ENCODE peak calls at places on chromosomes 3 and 15, in seven cellular contexts. Y is HCT116, I is body of pancreas, J is prostate gland, G is tibial nerve, F is heart left ventricle, N is Peyer's patch. V is an unnamed sample. For H3K9me3, the result is how much of the 10 kb centered on the place peaks cover.

GRCh38 chr3:146589899-146590508 is 15.1 kb downstream of the PLSCR5 start:
- DNase-seq in Y (peak), I (peak), N (no peak), J (peak), G (no peak), F (no peak), V (peak)

GRCh38 chr3:108223928-108224327 is 1.7 kb upstream of the IFT57 start:
- DNase-seq in I (no peak), G (no peak), Y (no peak), F (no peak), N (no peak), J (no peak), V (peak)

GRCh38 chr3:105598047-105598796 is 231.5 kb downstream of the ALCAM start:
- DNase-seq in F (no peak), G (no peak), N (no peak), J (no peak), I (no peak), Y (peak), V (no peak)

GRCh38 chr3:11719406-11720219 is 75.9 kb upstream of the VGLL4 start:
- DNase-seq in Y (peak), N (peak), J (peak), F (peak), G (peak), I (peak), V (peak)

GRCh38 chr15:98444067-98444600 is 204.2 kb upstream of the IGF1R start:
- DNase-seq in J (no peak), I (no peak), Y (no peak), F (no peak), N (no peak), G (no peak), V (no peak)

GRCh38 chr15:38029741-38030140 is 95.3 kb downstream of the TMCO5A start:
- DNase-seq in J (no peak), F (no peak), N (no peak), Y (no peak), G (no peak), I (no peak), V (no peak)

GRCh38 chr3:179088306-179088705 is 16.7 kb upstream of the ZMAT3 start:
- DNase-seq in I (no peak), Y (no peak), J (no peak), N (no peak), F (no peak), G (no peak), V (no peak)

GRCh38 chr3:175260145-175260794 is 401.1 kb downstream of the NAALADL2 start:
- DNase-seq in F (no peak), I (no peak), N (no peak), J (no peak), G (no peak), Y (no peak), V (no peak)

GRCh38 chr15:55774113-55774970 is 31.4 kb upstream of the PRTG start:
- DNase-seq in N (peak), F (no peak), J (no peak), I (peak), Y (peak), G (no peak), V (peak)

GRCh38 chr15:79290642-79291275 is 8.2 kb downstream of the ANKRD34C start:
- DNase-seq in N (no peak), J (no peak), Y (no peak), G (no peak), F (no peak), I (no peak), V (no peak)

GRCh38 chr3:134796313-134797079 is 1.4 kb downstream of the EPHB1 start:
- DNase-seq in G (no peak), F (no peak), Y (no peak), I (no peak), J (no peak), N (no peak), V (peak)

GRCh38 chr3:167887096-167887495 is 151.6 kb downstream of the SERPINI1 start:
- DNase-seq in Y (no peak), J (no peak), I (no peak), G (no peak), N (no peak), F (no peak), V (no peak)

GRCh38 chr15:88604381-88604951 is 16.7 kb upstream of the AEN start:
- DNase-seq in F (no peak), Y (no peak), I (peak), N (no peak), J (no peak), G (no peak), V (peak)

GRCh38 chr15:20348291-20348899 is 193.2 kb downstream of the GOLGA6L6 start:
- DNase-seq in Y (no peak), I (no peak), G (no peak), N (no peak), J (no peak), F (no peak), V (no peak)
- H3K9me3 ChIP-seq in Y (half or more), I (under half), G (under half), N (under half), J (under half), F (under half), V (under half)

DNA sequence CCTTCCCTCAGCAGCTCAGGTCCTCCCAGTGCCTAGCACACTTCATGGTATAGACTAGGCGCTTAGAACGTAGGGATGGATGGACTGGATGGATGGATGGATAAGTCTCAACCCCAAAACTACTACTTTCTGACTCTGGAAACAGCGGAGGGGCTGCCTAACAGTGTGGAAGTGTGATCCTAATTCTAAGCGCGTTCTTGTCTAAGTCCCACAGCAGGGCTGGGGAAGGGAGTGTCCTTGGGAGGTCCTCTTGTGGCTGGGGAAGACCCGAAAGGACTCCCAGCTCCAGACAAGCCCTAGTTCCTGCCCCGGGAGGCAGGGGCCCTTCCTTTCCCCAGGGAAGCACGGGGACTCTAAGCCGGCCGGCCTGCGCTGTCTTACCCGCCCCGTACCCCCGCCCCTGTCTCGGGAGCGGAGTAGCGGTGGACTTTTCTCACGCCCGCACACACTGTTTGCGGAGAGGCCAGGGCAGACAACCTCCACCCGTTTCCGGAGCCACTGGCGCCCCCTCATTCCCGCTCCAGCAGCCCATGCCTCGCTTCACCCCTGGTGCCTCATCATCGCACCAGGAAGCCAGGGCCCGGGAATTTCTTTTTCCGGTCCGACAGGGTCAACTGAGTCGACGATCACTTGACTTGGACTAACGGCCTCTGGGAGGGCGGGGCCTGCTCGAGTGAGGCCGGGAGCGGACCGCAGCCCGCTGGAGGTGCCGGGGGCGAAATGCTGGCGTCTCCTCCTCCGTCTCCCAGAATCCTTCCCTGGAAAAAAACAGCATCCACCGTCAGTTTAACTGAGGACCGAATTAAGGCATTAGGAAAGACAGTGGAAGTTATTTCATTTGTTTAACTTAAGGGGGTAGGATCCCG is 133.3 kb downstream of the TBC1D2B start:
- DNase-seq in G (peak), J (peak), I (peak), N (peak), F (peak), Y (peak), V (peak)
- TF ChIP-seq POLR2A in G (no peak), J (no peak), I (peak), N (no peak), F (no peak), Y (no peak), V (no peak)

DNA sequence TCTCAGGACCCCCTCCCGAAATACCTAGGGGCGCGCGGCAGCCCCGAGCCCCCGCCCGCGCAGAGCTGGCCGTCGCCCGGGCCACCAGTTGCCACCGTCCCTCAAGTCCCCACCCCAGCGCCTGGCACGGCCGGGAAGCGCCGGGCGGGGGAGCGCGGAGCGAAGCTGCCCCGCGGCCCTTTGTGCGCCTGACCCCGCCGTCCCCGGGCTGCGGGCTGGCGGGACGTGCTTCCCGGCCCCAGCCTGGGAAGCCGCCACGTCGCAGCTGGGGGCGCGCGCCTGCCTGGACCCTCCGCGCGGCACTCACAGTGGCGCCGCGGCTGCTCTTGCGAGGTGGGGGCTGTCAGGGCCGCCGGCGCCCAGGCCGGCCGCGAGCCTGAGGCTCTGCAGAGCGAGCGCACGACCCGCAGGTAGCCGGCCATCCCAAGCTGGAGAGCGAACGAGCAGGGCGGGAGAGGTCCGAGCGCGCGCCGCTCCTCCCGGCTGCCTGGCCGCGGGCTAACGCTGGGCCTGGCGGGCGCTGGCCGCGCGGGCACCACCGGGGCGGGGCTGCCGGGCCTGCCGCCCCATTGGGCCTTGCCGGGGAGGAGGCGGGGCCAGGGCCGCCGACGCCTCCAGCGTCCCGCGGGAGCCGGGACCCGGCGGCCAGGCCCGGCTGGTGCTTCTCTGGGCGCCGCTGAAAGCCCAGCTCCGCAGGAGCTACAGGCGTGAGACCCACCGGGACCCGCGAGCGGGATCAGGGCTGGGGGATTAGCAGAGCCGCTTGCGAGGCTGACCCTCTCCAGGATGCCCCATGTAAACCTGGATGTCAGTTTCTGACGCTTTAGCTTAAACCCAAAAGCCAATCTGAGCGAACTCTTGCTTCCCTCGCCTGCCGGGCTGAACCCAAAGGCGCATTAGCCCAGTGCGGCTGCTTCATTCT is at the start of gene IDH2:
- DNase-seq in Y (peak), I (peak), F (peak), G (peak), N (peak), J (peak), V (peak)
- TF ChIP-seq CTCF in Y (no peak), I (peak), F (no peak), G (no peak), N (no peak), J (peak), V (no peak)

DNA sequence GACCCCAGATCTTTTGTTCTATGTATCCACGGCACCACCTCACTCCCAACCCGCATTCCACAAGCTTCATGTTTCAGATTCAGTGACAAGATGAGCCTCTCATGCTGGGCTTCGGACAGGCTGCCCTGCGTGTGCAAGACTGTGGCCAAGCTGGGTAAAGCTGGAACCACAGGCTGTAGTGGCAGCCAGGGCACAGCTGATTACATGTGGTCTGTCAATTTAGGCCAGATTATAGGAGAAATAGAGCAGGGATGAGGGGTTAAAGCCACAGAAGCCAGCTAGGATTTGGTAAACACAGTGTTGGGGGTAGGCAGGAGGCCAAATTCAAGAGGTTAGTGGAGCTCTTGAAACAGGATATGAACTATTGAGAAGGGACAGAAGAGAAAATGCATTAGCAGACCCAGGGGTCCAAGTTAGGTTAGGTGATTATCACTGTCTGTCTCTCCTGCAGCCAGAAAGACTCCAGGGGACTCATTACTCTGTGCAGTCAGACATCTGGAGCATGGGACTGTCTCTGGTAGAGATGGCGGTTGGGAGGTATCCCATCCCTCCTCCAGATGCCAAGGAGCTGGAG is 12.9 kb downstream of the SNAPC5 start:
- DNase-seq in N (no peak), Y (no peak), I (no peak), F (no peak), G (no peak), J (no peak), V (no peak)
- H3K9me3 ChIP-seq in N (under half), Y (under half), I (under half), F (under half), G (under half), J (under half), V (under half)

DNA sequence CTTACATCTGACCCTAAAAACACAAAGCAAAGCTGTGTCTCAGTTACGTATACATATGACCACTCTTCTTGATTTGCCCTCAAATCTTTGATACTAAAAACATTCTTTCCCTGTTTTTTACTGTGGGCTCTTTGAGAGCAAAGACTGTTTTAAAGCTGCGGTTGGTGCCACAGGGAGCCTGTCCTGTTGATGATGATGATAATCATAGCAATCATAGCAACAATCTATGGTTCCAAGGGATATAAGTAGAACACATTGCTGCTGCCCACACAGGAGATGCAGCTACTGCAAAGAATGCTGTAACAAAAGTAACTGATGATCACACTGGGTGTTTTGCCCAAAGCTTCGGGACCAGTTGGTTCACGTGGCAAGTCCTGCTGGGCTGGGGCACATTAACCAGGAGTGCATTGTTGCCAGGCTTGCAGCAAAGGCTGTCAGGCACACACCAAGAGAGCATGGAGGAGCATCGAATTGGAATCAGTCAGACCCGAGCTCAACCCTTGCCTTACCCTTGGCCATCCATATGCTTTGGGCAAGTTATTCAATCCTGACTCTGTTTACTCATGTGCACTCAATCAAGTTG is 131.4 kb upstream of the EIF1B start:
- DNase-seq in F (no peak), G (no peak), Y (no peak), I (no peak), N (no peak), J (no peak), V (no peak)
- TF ChIP-seq POLR2A in F (no peak), G (no peak), Y (no peak), I (no peak), N (no peak), J (no peak), V (no peak)

DNA sequence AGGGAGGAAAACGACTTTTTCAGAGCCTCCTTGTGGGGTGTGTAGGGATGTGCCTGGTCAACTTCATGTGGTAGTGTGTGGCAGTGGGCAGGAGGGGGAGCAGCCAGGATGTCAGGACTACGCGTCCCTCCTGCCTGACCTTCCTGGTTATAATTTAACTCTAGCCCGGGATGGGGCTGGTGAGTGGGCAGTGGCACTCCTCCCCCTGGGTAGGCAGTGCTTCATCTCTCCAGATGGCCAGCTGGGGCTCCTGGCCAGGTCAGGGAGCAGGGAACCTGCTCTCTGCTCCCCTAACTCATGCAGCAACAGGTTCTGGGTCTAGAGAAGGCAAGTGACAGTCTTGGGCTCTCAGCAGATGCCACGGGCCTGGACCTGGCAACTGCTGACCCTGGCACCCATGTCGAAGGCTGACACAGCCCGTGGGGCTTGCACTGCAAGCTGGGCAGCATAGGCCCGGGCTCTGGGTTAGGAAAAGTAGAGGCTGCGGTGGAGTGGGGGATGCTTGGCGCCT is 2.6 kb downstream of the ITIH4 start:
- DNase-seq in I (peak), Y (no peak), F (no peak), J (no peak), G (no peak), N (no peak), V (no peak)
- TF ChIP-seq CTCF in I (peak), Y (no peak), F (no peak), J (no peak), G (no peak), N (no peak), V (no peak)

GRCh38 chr3:142644502-142644901 is 48.3 kb downstream of the PLS1 start:
- DNase-seq in F (no peak), Y (no peak), I (no peak), N (no peak), J (no peak), G (no peak), V (no peak)
- H3K9me3 ChIP-seq in F (under half), Y (under half), I (under half), N (under half), J (under half), G (under half), V (under half)

GRCh38 chr3:127450331-127450730 is 140.2 kb downstream of the TPRA1 start:
- DNase-seq in F (no peak), N (no peak), Y (no peak), I (no peak), J (no peak), G (no peak), V (no peak)
- TF ChIP-seq POLR2A in F (no peak), N (no peak), Y (no peak), I (no peak), J (no peak), G (no peak), V (no peak)